ENCODE peak calls at places on chromosome 22, in seven cellular contexts. X is neural crest cell, N is colonic mucosa, C is HFFc6, H is RWPE1, R is prostate gland, Y is fibroblast of pulmonary artery. A is an unnamed sample.
A peak's percentile ranks its signal among the peaks of the same experiment; 100 is the strongest.

GRCh38 chr22:33780761-33781160 is 139.5 kb downstream of the LARGE1 start:
- DNase-seq in X (no peak), N (no peak), C (no peak), H (no peak), R (no peak), Y (no peak), A (no peak)

GRCh38 chr22:50576070-50576469 is 2.2 kb downstream of the CPT1B start:
- DNase-seq in X (peak; percentile 22), N (no peak), C (peak; percentile 42), H (no peak), R (no peak), Y (peak; percentile 71), A (peak; percentile 27)

GRCh38 chr22:40593460-40594273 is 42.9 kb downstream of the MRTFA start:
- DNase-seq in X (no peak), N (no peak), C (no peak), H (no peak), R (no peak), Y (no peak), A (no peak)

GRCh38 chr22:21951931-21952465 is 650 bp downstream of the PPM1F start:
- DNase-seq in X (peak; percentile 32), N (peak; percentile 34), C (peak; percentile 30), H (no peak), R (peak; percentile 46), Y (peak; percentile 48), A (peak; percentile 49)

GRCh38 chr22:48340727-48341709 is 1486.7 kb downstream of the BRD1 start:
- DNase-seq in X (no peak), N (no peak), C (no peak), H (no peak), R (no peak), Y (no peak), A (no peak)

GRCh38 chr22:44111562-44112155 is 69.1 kb upstream of the PARVG start:
- DNase-seq in X (no peak), N (no peak), C (no peak), H (no peak), R (no peak), Y (no peak), A (no peak)

GRCh38 chr22:28976588-28976987 is 85.0 kb downstream of the C22orf31 start:
- DNase-seq in X (no peak), N (no peak), C (peak; percentile 63), H (peak; percentile 59), R (no peak), Y (peak; percentile 74), A (no peak)

GRCh38 chr22:20857838-20858614 is 585 bp downstream of the PI4KA start:
- DNase-seq in X (peak; percentile 89), N (peak; percentile 81), C (peak; percentile 74), H (peak; percentile 50), R (peak; percentile 71), Y (peak; percentile 88), A (peak; percentile 86)

GRCh38 chr22:33579448-33580093 is 340.7 kb downstream of the LARGE1 start:
- DNase-seq in X (peak; percentile 77), N (peak; percentile 81), C (peak; percentile 29), H (peak; percentile 0), R (peak; percentile 50), Y (peak; percentile 53), A (peak; percentile 81)

GRCh38 chr22:19178659-19179471 is at the start of gene SLC25A1:
- DNase-seq in X (peak; percentile 86), N (peak; percentile 94), C (peak; percentile 69), H (peak; percentile 81), R (peak; percentile 89), Y (peak; percentile 85), A (peak; percentile 96)

GRCh38 chr22:19180234-19180633 is 1.7 kb upstream of the SLC25A1 start:
- DNase-seq in X (no peak), N (no peak), C (no peak), H (no peak), R (no peak), Y (no peak), A (no peak)

GRCh38 chr22:19180740-19181410 is 2.3 kb upstream of the SLC25A1 start:
- DNase-seq in X (no peak), N (no peak), C (no peak), H (no peak), R (no peak), Y (no peak), A (no peak)

GRCh38 chr22:19178065-19178658 is 374 bp downstream of the SLC25A1 start:
- DNase-seq in X (peak; percentile 36), N (peak; percentile 62), C (no peak), H (peak; percentile 19), R (no peak), Y (no peak), A (peak; percentile 64)

GRCh38 chr22:19179472-19180048 is 1.0 kb upstream of the SLC25A1 start:
- DNase-seq in X (peak; percentile 63), N (peak; percentile 85), C (peak; percentile 81), H (peak; percentile 37), R (peak; percentile 75), Y (peak; percentile 89), A (peak; percentile 82)
- TF ChIP-seq CTCF in X (peak; percentile 80), N (peak; percentile 69), C (peak; percentile 81), H (peak; percentile 71), R (peak; percentile 64), Y (peak; percentile 73), A (peak; percentile 74)

GRCh38 chr22:46738642-46738960 is 549 bp upstream of the CERK start:
- DNase-seq in X (no peak), N (no peak), C (no peak), H (no peak), R (no peak), Y (no peak), A (no peak)

GRCh38 chr22:46740910-46741785 is 3.1 kb upstream of the CERK start:
- DNase-seq in X (no peak), N (no peak), C (no peak), H (no peak), R (no peak), Y (no peak), A (no peak)

GRCh38 chr22:46737976-46738641 is at the start of gene CERK:
- DNase-seq in X (peak; percentile 53), N (peak; percentile 80), C (peak; percentile 52), H (peak; percentile 44), R (peak; percentile 50), Y (peak; percentile 71), A (peak; percentile 70)

GRCh38 chr22:46737105-46737975 is 712 bp downstream of the CERK start:
- DNase-seq in X (peak; percentile 25), N (no peak), C (no peak), H (peak; percentile 24), R (no peak), Y (peak; percentile 29), A (peak; percentile 35)

GRCh38 chr22:46738961-46739870 is 1.2 kb upstream of the CERK start:
- DNase-seq in X (no peak), N (peak; percentile 89), C (peak; percentile 82), H (peak; percentile 79), R (peak; percentile 61), Y (peak; percentile 64), A (peak; percentile 88)
- TF ChIP-seq CTCF in X (no peak), N (no peak), C (peak; percentile 74), H (peak; percentile 78), R (no peak), Y (peak; percentile 24), A (peak; percentile 31)

GRCh38 chr22:42279425-42280020 is 9.1 kb upstream of the TCF20 start:
- DNase-seq in X (no peak), N (no peak), C (no peak), H (no peak), R (no peak), Y (no peak), A (no peak)

GRCh38 chr22:42277232-42277753 is 6.8 kb upstream of the TCF20 start:
- DNase-seq in X (no peak), N (no peak), C (no peak), H (no peak), R (no peak), Y (no peak), A (no peak)

GRCh38 chr22:42275970-42276369 is 5.5 kb upstream of the TCF20 start:
- DNase-seq in X (no peak), N (no peak), C (no peak), H (no peak), R (no peak), Y (no peak), A (no peak)

GRCh38 chr22:42280140-42280539 is 9.7 kb upstream of the TCF20 start:
- DNase-seq in X (no peak), N (no peak), C (no peak), H (no peak), R (no peak), Y (no peak), A (no peak)

GRCh38 chr22:42277988-42278776 is 7.7 kb upstream of the TCF20 start:
- DNase-seq in X (no peak), N (no peak), C (no peak), H (peak; percentile 5), R (no peak), Y (no peak), A (no peak)
- TF ChIP-seq CTCF in X (peak; percentile 44), N (peak; percentile 12), C (peak; percentile 34), H (no peak), R (no peak), Y (peak; percentile 16), A (no peak)

GRCh38 chr22:17247832-17248231 is 28.6 kb upstream of the ADA2 start:
- DNase-seq in X (no peak), N (no peak), C (no peak), H (no peak), R (no peak), Y (no peak), A (no peak)
- TF ChIP-seq CTCF in X (no peak), N (no peak), C (no peak), H (no peak), R (no peak), Y (no peak), A (no peak)